ENCODE peak calls at places on chromosome 11, in seven cellular contexts. Y is NCI-H1105 treated with DMSO at 0.1 percent for 48 hours; L is fibroblast of the aortic adventitia; Z is GM12892; U is HEK293T; K is CD8-positive, alpha-beta memory T cell; R is neural crest cell. H is an unnamed sample.

GRCh38 chr11:74702383-74703007 is 28.7 kb downstream of the CHRDL2 start:
- DNase-seq in U (peak), K (peak), L (peak), R (peak), Y (peak), Z (peak), H (peak)

GRCh38 chr11:131924446-131925240 is 554.2 kb downstream of the NTM start:
- DNase-seq in K (no peak), Y (no peak), Z (no peak), R (no peak), U (no peak), L (peak), H (no peak)

GRCh38 chr11:77449060-77449521 is 24.8 kb downstream of the PAK1 start:
- DNase-seq in L (no peak), Y (no peak), Z (no peak), U (no peak), R (no peak), K (no peak), H (no peak)

GRCh38 chr11:10307411-10308207 is 2.7 kb downstream of the ADM start:
- DNase-seq in Y (peak), R (peak), Z (peak), K (peak), U (peak), L (peak), H (peak)

GRCh38 chr11:115297330-115297729 is 206.9 kb downstream of the CADM1 start:
- DNase-seq in U (no peak), Z (no peak), L (no peak), K (no peak), R (no peak), Y (peak), H (no peak)

GRCh38 chr11:65434057-65434666 is 11.6 kb downstream of the NEAT1 start:
- DNase-seq in R (no peak), Z (no peak), Y (no peak), L (peak), U (no peak), K (no peak), H (no peak)

GRCh38 chr11:95821640-95822039 is 31.3 kb downstream of the CEP57 start:
- DNase-seq in Z (no peak), U (no peak), L (peak), R (no peak), Y (no peak), K (no peak), H (no peak)

GRCh38 chr11:126442523-126442922 is 87.0 kb downstream of the ST3GAL4 start:
- DNase-seq in U (no peak), Z (no peak), K (no peak), L (no peak), Y (no peak), R (no peak), H (no peak)

GRCh38 chr11:35126000-35126878 is 12.7 kb upstream of the CD44 start:
- DNase-seq in Z (no peak), Y (no peak), R (no peak), L (no peak), K (no peak), U (no peak), H (no peak)

GRCh38 chr11:84800755-84801346 is 826.3 kb downstream of the DLG2 start:
- DNase-seq in K (no peak), U (peak), Y (no peak), L (peak), R (no peak), Z (no peak), H (no peak)

GRCh38 chr11:93652161-93652597 is 9.3 kb upstream of the CEP295 start:
- DNase-seq in R (peak), Z (no peak), K (no peak), U (peak), L (peak), Y (peak), H (peak)

GRCh38 chr11:100830295-100830694 is 143.2 kb downstream of the ARHGAP42 start:
- DNase-seq in Z (no peak), U (peak), Y (peak), K (no peak), R (no peak), L (no peak), H (no peak)

GRCh38 chr11:115606223-115607220 is 102.3 kb upstream of the CADM1 start:
- DNase-seq in Y (peak), U (no peak), L (no peak), R (no peak), Z (no peak), K (no peak), H (no peak)

GRCh38 chr11:130118636-130119387 is 40.8 kb upstream of the ST14 start:
- DNase-seq in R (no peak), Y (no peak), Z (peak), U (no peak), L (no peak), K (no peak), H (no peak)